ENCODE peak calls at places on chromosome 17, in ten cellular contexts. E, B, M, G, O, I, Z, H, D and T are unnamed samples.

GRCh38 chr17:74148901-74149596 is 54.4 kb upstream of the RPL38 start:
- DNase-seq in E (no peak), B (no peak), M (no peak), G (no peak), O (no peak), I (no peak), Z (no peak), H (no peak), D (no peak), T (no peak)

GRCh38 chr17:79947351-79948031 is 88.2 kb downstream of the TBC1D16 start:
- DNase-seq in E (no peak), B (peak; percentile 84), M (no peak), G (no peak), O (peak; percentile 24), I (no peak), Z (no peak), H (no peak), D (no peak), T (peak; percentile 16)

GRCh38 chr17:64097196-64097936 is 32.6 kb downstream of the ERN1 start:
- DNase-seq in E (peak; percentile 70), B (peak; percentile 62), M (no peak), G (no peak), O (no peak), I (peak; percentile 55), Z (no peak), H (peak; percentile 61), D (peak; percentile 77), T (no peak)

GRCh38 chr17:51765558-51766145 is 392.9 kb downstream of the CA10 start:
- DNase-seq in E (no peak), B (no peak), M (no peak), G (no peak), O (no peak), I (no peak), Z (no peak), H (no peak), D (no peak), T (no peak)

GRCh38 chr17:30334421-30334820 is 564 bp upstream of the TMIGD1 start:
- DNase-seq in E (no peak), B (peak; percentile 44), M (no peak), G (no peak), O (no peak), I (no peak), Z (no peak), H (no peak), D (no peak), T (no peak)

GRCh38 chr17:81832608-81833159 is 407 bp downstream of the MCRIP1 start:
- DNase-seq in E (no peak), B (peak; percentile 33), M (no peak), G (no peak), O (no peak), I (peak; percentile 68), Z (no peak), H (peak; percentile 18), D (no peak), T (no peak)

GRCh38 chr17:9183297-9183696 is 162.0 kb downstream of the NTN1 start:
- DNase-seq in E (no peak), B (no peak), M (no peak), G (no peak), O (no peak), I (no peak), Z (no peak), H (no peak), D (no peak), T (no peak)

GRCh38 chr17:27423651-27424050 is 32.6 kb upstream of the KSR1 start:
- DNase-seq in E (no peak), B (peak; percentile 14), M (no peak), G (no peak), O (no peak), I (no peak), Z (no peak), H (no peak), D (no peak), T (no peak)

GRCh38 chr17:8069587-8069860 is 18.0 kb downstream of the ALOX12B start:
- DNase-seq in E (no peak), B (no peak), M (no peak), G (no peak), O (peak; percentile 78), I (no peak), Z (no peak), H (no peak), D (no peak), T (no peak)

GRCh38 chr17:83125515-83126274 is 46.3 kb downstream of the METRNL start:
- DNase-seq in E (no peak), B (no peak), M (peak; percentile 48), G (no peak), O (peak; percentile 61), I (no peak), Z (no peak), H (no peak), D (no peak), T (no peak)

GRCh38 chr17:80845121-80845862 is 146.3 kb upstream of the CHMP6 start:
- DNase-seq in E (no peak), B (no peak), M (no peak), G (no peak), O (no peak), I (no peak), Z (no peak), H (no peak), D (no peak), T (no peak)

GRCh38 chr17:56009795-56010715 is 143.2 kb upstream of the ANKFN1 start:
- DNase-seq in E (no peak), B (no peak), M (no peak), G (no peak), O (no peak), I (peak; percentile 34), Z (peak; percentile 77), H (no peak), D (no peak), T (peak; percentile 47)

GRCh38 chr17:50128441-50129302 is 1.3 kb downstream of the SAMD14 start:
- DNase-seq in E (no peak), B (peak; percentile 41), M (no peak), G (no peak), O (no peak), I (no peak), Z (peak; percentile 55), H (no peak), D (peak; percentile 38), T (no peak)

GRCh38 chr17:50129946-50130777 is at the start of gene SAMD14:
- DNase-seq in E (no peak), B (no peak), M (no peak), G (no peak), O (no peak), I (peak; percentile 75), Z (peak; percentile 62), H (peak; percentile 37), D (no peak), T (no peak)

GRCh38 chr17:50132104-50132794 is 2.3 kb upstream of the SAMD14 start:
- DNase-seq in E (no peak), B (no peak), M (no peak), G (no peak), O (no peak), I (no peak), Z (no peak), H (no peak), D (no peak), T (no peak)

GRCh38 chr17:50129303-50129945 is 536 bp downstream of the SAMD14 start:
- DNase-seq in E (no peak), B (peak; percentile 57), M (no peak), G (peak; percentile 36), O (no peak), I (peak; percentile 47), Z (peak; percentile 83), H (peak; percentile 54), D (peak; percentile 53), T (no peak)

GRCh38 chr17:50130778-50131317 is 888 bp upstream of the SAMD14 start:
- DNase-seq in E (no peak), B (no peak), M (no peak), G (no peak), O (no peak), I (no peak), Z (peak; percentile 37), H (no peak), D (no peak), T (no peak)
- H3K4me3 ChIP-seq in E (no peak overlapping the region), B (no peak overlapping the region), M (peak overlapping the region; percentile 23), G (peak overlapping the region; percentile 62), O (no peak overlapping the region), I (no peak overlapping the region), Z (peak overlapping the region; percentile 86), H (no peak overlapping the region), D (no peak overlapping the region), T (no peak overlapping the region)

DNA sequence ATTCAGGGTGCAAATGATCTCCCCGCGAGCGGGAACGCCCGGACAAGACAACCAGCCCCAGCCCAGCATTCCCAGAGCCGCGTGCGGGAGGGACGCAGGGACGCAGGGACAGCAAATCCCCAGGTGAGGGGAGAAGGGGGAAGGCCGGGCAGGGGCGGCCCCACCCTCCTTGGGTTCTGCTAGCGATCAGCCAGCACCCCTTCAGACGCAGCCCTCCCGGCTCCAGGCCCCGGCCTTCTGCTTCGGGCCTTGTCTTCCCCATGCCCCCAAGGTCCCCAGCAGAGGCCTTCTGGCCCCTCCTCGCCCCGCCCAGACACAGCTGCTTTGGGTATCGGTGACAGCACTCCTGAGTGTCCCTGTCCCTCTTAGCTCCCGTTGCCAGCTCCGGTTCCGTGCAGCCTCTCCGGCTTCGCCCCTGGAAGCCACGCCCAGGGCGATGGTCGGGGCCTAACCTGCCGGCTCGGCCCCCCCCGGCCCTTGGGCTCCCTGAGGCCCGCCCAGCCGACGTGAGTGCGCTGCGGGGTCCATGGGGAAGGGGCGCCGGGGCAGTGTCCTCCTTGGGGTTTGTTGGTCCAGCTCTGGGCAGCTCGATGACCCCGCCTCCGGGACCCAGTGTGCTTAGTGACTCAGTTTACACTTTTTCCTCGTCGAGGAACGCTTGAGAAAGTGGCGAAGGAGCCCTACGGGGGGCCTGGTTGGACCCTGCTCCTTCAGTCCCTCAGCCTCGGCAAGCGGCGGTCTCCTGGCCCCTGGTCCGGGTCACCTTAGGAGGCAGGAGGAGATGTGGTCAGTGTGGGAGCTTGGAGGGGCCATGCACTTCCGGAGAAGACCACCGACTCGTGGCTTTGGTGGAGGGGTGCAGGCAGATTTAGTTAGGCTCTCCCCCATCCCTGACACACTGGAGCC is 50.5 kb upstream of the AMZ2 start:
- DNase-seq in E (peak; percentile 37), B (no peak), M (peak; percentile 43), G (no peak), O (peak; percentile 53), I (no peak), Z (peak; percentile 74), H (no peak), D (no peak), T (no peak)
- H3K4me3 ChIP-seq in E (peak overlapping the region; percentile 60), B (no peak overlapping the region), M (peak overlapping the region; percentile 31), G (peak overlapping the region; percentile 77), O (no peak overlapping the region), I (no peak overlapping the region), Z (peak overlapping the region; percentile 49), H (no peak overlapping the region), D (no peak overlapping the region), T (no peak overlapping the region)

GRCh38 chr17:851986-852385 is 69.8 kb downstream of the MRM3 start:
- DNase-seq in E (no peak), B (no peak), M (no peak), G (no peak), O (no peak), I (no peak), Z (no peak), H (no peak), D (no peak), T (no peak)
- H3K4me3 ChIP-seq in E (no peak overlapping the region), B (no peak overlapping the region), M (no peak overlapping the region), G (no peak overlapping the region), O (no peak overlapping the region), I (no peak overlapping the region), Z (no peak overlapping the region), H (no peak overlapping the region), D (no peak overlapping the region), T (no peak overlapping the region)

DNA sequence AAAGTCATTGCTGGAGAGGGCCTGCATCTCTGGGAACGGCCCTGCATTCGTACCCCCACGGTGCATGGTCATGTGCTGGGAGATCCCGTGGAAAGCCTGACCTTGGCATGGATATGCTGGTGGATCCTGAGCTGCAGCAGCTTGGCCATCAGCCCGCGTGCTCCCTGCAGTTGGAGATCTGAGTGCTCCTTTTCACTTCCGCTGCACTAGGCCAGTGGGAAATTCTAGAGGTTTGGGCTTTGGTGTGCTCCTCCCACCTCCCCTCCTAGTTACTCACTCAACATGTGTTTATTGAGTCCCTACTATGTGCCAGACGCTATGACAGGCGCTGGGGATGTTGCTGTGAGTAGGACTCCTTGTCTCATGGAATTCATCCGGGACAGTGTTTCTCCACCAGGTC is 91.1 kb downstream of the RGS9 start:
- DNase-seq in E (no peak), B (peak; percentile 3), M (no peak), G (no peak), O (no peak), I (no peak), Z (no peak), H (no peak), D (no peak), T (no peak)
- H3K4me3 ChIP-seq in E (no peak overlapping the region), B (no peak overlapping the region), M (no peak overlapping the region), G (no peak overlapping the region), O (no peak overlapping the region), I (no peak overlapping the region), Z (no peak overlapping the region), H (no peak overlapping the region), D (no peak overlapping the region), T (no peak overlapping the region)